ENCODE peak calls at places on chromosomes 1 and 21, in ten cellular contexts. P is EH; D is H54; E is A172; T is amniotic epithelial cell; B is NCI-H2029; H is stimulated activated CD4-positive, alpha-beta T cell treated with anti-CD3 and anti-CD28 coated beads, Interleukin-4, amount 100 ng/mL, for 48 hours; O is SHP77; R is NCI-H774; F is HTR-8/SVneo. S is an unnamed sample.

GRCh38 chr21:14306143-14306907 is 76.6 kb downstream of the HSPA13 start:
- DNase-seq in H (no peak), O (no peak), R (no peak), B (no peak), F (no peak), D (no peak), P (peak; percentile 2), E (peak; percentile 6), T (peak; percentile 2), S (no peak)

GRCh38 chr1:192609110-192610079 is 26.6 kb upstream of the RGS13 start:
- DNase-seq in T (no peak), D (no peak), F (no peak), E (no peak), B (no peak), R (no peak), H (peak; percentile 19), O (no peak), P (no peak), S (peak; percentile 69)

GRCh38 chr1:221822591-221822990 is 80.7 kb upstream of the DUSP10 start:
- DNase-seq in R (no peak), O (no peak), P (no peak), E (no peak), T (no peak), B (no peak), H (no peak), D (no peak), F (no peak), S (no peak)

GRCh38 chr21:33374874-33375644 is 28.2 kb upstream of the IFNGR2 start:
- DNase-seq in D (no peak), B (no peak), H (no peak), T (no peak), O (no peak), R (no peak), E (no peak), F (no peak), P (no peak), S (peak; percentile 15)

GRCh38 chr1:12203216-12204007 is 26.4 kb upstream of the VPS13D start:
- DNase-seq in B (no peak), R (no peak), F (no peak), T (no peak), P (no peak), D (no peak), O (no peak), H (no peak), E (no peak), S (no peak)

GRCh38 chr1:144551107-144551542 is 41.6 kb upstream of the PPIAL4F start:
- DNase-seq in E (no peak), T (no peak), O (no peak), F (no peak), D (no peak), R (no peak), P (no peak), H (no peak), B (no peak), S (no peak)

GRCh38 chr1:67983867-67984266 is 66.6 kb downstream of the DIRAS3 start:
- DNase-seq in R (no peak), P (peak; percentile 22), F (no peak), D (no peak), B (no peak), O (no peak), H (no peak), T (no peak), E (no peak), S (no peak)

GRCh38 chr1:156461141-156461540 is 39.4 kb downstream of the MEF2D start:
- DNase-seq in B (no peak), F (no peak), O (no peak), P (no peak), D (no peak), T (no peak), R (no peak), H (no peak), E (no peak), S (no peak)

GRCh38 chr1:117268926-117269378 is 58.2 kb upstream of the VTCN1 start:
- DNase-seq in R (no peak), H (no peak), O (no peak), B (no peak), T (peak; percentile 26), P (peak; percentile 22), E (no peak), D (no peak), F (no peak), S (no peak)

GRCh38 chr1:53390261-53390660 is 62.4 kb upstream of the LRP8 start:
- DNase-seq in T (no peak), R (no peak), E (no peak), B (peak; percentile 79), O (no peak), P (no peak), F (no peak), D (no peak), H (no peak), S (no peak)

GRCh38 chr1:217542136-217542777 is 88.6 kb downstream of the GPATCH2 start:
- DNase-seq in P (no peak), T (no peak), O (no peak), F (no peak), B (no peak), E (no peak), D (no peak), R (no peak), H (no peak), S (no peak)

GRCh38 chr1:38736399-38736798 is 123.2 kb downstream of the RRAGC start:
- DNase-seq in E (no peak), F (no peak), H (no peak), R (no peak), P (no peak), D (no peak), T (no peak), B (no peak), O (no peak), S (no peak)

GRCh38 chr1:25902462-25902861 is 3.8 kb downstream of the STMN1 start:
- DNase-seq in H (no peak), O (no peak), B (no peak), D (no peak), P (no peak), R (no peak), E (no peak), F (no peak), T (no peak), S (no peak)

GRCh38 chr1:164423136-164423535 is 135.8 kb upstream of the PBX1 start:
- DNase-seq in B (no peak), H (no peak), T (peak; percentile 30), E (no peak), D (no peak), P (peak; percentile 2), F (no peak), O (no peak), R (no peak), S (no peak)

GRCh38 chr1:180542113-180542512 is 16.7 kb upstream of the OVAAL start:
- DNase-seq in O (no peak), D (no peak), F (no peak), R (no peak), H (no peak), P (peak; percentile 33), E (no peak), T (no peak), B (no peak), S (no peak)

GRCh38 chr21:41681939-41682718 is 84.7 kb downstream of the RIPK4 start:
- DNase-seq in H (no peak), T (no peak), E (no peak), B (no peak), R (no peak), D (no peak), F (no peak), P (no peak), O (no peak), S (peak; percentile 51)

GRCh38 chr1:200115532-200115931 is 88.0 kb downstream of the NR5A2 start:
- DNase-seq in P (no peak), T (no peak), B (no peak), O (no peak), R (no peak), D (no peak), E (no peak), F (no peak), H (no peak), S (no peak)

GRCh38 chr1:198663996-198664789 is 25.4 kb downstream of the PTPRC start:
- DNase-seq in R (no peak), F (no peak), T (no peak), P (no peak), B (no peak), E (no peak), D (no peak), H (no peak), O (no peak), S (no peak)

GRCh38 chr1:51768971-51769601 is 109.4 kb downstream of the NRDC start:
- DNase-seq in E (peak; percentile 42), D (peak; percentile 7), H (no peak), P (peak; percentile 75), R (peak; percentile 41), B (peak; percentile 75), F (peak; percentile 49), O (peak; percentile 48), T (peak; percentile 70), S (no peak)

GRCh38 chr1:186858923-186859322 is 30.2 kb downstream of the PLA2G4A start:
- DNase-seq in E (no peak), O (no peak), B (no peak), H (no peak), R (no peak), F (no peak), T (no peak), P (peak; percentile 24), D (no peak), S (no peak)

GRCh38 chr1:185857447-185857846 is 123.3 kb downstream of the HMCN1 start:
- DNase-seq in H (no peak), R (no peak), D (no peak), F (no peak), O (no peak), B (no peak), E (no peak), T (no peak), P (no peak), S (no peak)

GRCh38 chr1:179105393-179105792 is 23.5 kb downstream of the TOR3A start:
- DNase-seq in R (no peak), P (no peak), O (peak; percentile 16), B (no peak), D (no peak), T (no peak), E (no peak), H (no peak), F (no peak), S (no peak)

GRCh38 chr1:209653915-209654351 is 1.7 kb upstream of the LAMB3 start:
- DNase-seq in R (no peak), F (no peak), P (no peak), E (no peak), H (no peak), O (no peak), B (no peak), T (no peak), D (no peak), S (no peak)

GRCh38 chr1:222335586-222335985 is 212.3 kb downstream of the HHIPL2 start:
- DNase-seq in O (no peak), R (no peak), E (no peak), H (no peak), F (no peak), T (no peak), P (peak; percentile 37), B (peak; percentile 21), D (no peak), S (no peak)

GRCh38 chr1:37255111-37255795 is 219.1 kb upstream of the ZC3H12A start:
- DNase-seq in D (no peak), F (no peak), O (no peak), T (no peak), E (no peak), P (no peak), R (no peak), H (peak; percentile 13), B (no peak), S (peak; percentile 73)

GRCh38 chr1:37342736-37343135 is 131.6 kb upstream of the ZC3H12A start:
- DNase-seq in D (no peak), R (no peak), O (no peak), F (no peak), P (no peak), B (no peak), H (no peak), T (no peak), E (no peak), S (no peak)

GRCh38 chr1:184056921-184057496 is 5.5 kb downstream of the TSEN15 start:
- DNase-seq in H (no peak), B (no peak), O (no peak), T (peak; percentile 61), F (peak; percentile 45), R (no peak), E (peak; percentile 93), D (no peak), P (peak; percentile 94), S (no peak)

GRCh38 chr1:53524428-53525400 is 65.5 kb downstream of the DMRTB1 start:
- DNase-seq in H (no peak), T (no peak), O (no peak), R (no peak), P (no peak), E (no peak), F (no peak), B (no peak), D (no peak), S (no peak)